ENCODE peak calls at places on chromosomes 4 and X, in six cellular contexts. V is astrocyte, P is neural progenitor cell, O is endodermal cell, G is mesenchymal stem cell, K is PC-3. N is an unnamed sample.

GRCh38 chr4:8599657-8600056 is 7.1 kb downstream of the CPZ start:
- DNase-seq in O (no peak), V (peak; percentile 89), G (peak; percentile 19), K (no peak), P (no peak), N (no peak)

GRCh38 chr4:79297029-79297428 is 28.8 kb downstream of the NAA11 start:
- DNase-seq in V (no peak), O (no peak), G (no peak), P (no peak), K (no peak), N (no peak)

GRCh38 chrX:150365051-150365952 is 2.2 kb downstream of the MAMLD1 start:
- DNase-seq in G (peak; percentile 71), P (peak; percentile 85), K (peak; percentile 57), V (peak; percentile 37), O (peak; percentile 89), N (peak; percentile 42)

GRCh38 chr4:85901500-85901899 is 426.6 kb downstream of the ARHGAP24 start:
- DNase-seq in P (no peak), O (no peak), G (peak; percentile 83), V (no peak), K (peak; percentile 49), N (no peak)

GRCh38 chrX:53086464-53086863 is 4.3 kb downstream of the TSPYL2 start:
- DNase-seq in G (no peak), O (no peak), K (no peak), V (no peak), P (no peak), N (no peak)

GRCh38 chrX:112967903-112968302 is 127.3 kb upstream of the AMOT start:
- DNase-seq in K (no peak), V (no peak), P (no peak), G (no peak), O (no peak), N (peak; percentile 32)

GRCh38 chrX:40008841-40009461 is 88.8 kb downstream of the BCOR start:
- DNase-seq in V (no peak), G (peak; percentile 64), P (peak; percentile 72), O (peak; percentile 87), K (no peak), N (no peak)

GRCh38 chr4:168716411-168717129 is 219.7 kb downstream of the PALLD start:
- DNase-seq in V (no peak), O (no peak), P (no peak), G (no peak), K (no peak), N (no peak)

GRCh38 chrX:129934461-129934860 is 28.5 kb downstream of the UTP14A start:
- DNase-seq in G (no peak), P (peak; percentile 22), V (no peak), K (no peak), O (no peak), N (no peak)

GRCh38 chr4:124334119-124334518 is 378.4 kb downstream of the ANKRD50 start:
- DNase-seq in O (peak; percentile 57), G (peak; percentile 93), K (peak; percentile 83), V (peak; percentile 73), P (peak; percentile 69), N (peak; percentile 81)

GRCh38 chrX:18119856-18120255 is 100.8 kb downstream of the BEND2 start:
- DNase-seq in O (peak; percentile 38), G (no peak), V (no peak), P (no peak), K (peak; percentile 31), N (no peak)

GRCh38 chrX:40010550-40011364 is 87.0 kb downstream of the BCOR start:
- DNase-seq in G (peak; percentile 44), P (peak; percentile 58), O (peak; percentile 77), V (no peak), K (no peak), N (no peak)

GRCh38 chr4:52195882-52196281 is 144.8 kb downstream of the SPATA18 start:
- DNase-seq in K (peak; percentile 16), P (no peak), G (no peak), O (no peak), V (no peak), N (no peak)

GRCh38 chr4:104693601-104694201 is 199.0 kb upstream of the CXXC4 start:
- DNase-seq in G (peak; percentile 1), P (no peak), V (no peak), O (no peak), K (peak; percentile 64), N (peak; percentile 21)

GRCh38 chr4:2266181-2266580 is 4.3 kb upstream of the MXD4 start:
- DNase-seq in K (no peak), G (no peak), V (peak; percentile 11), O (no peak), P (no peak), N (no peak)

GRCh38 chr4:17347445-17347844 is 164.4 kb downstream of the QDPR start:
- DNase-seq in O (peak; percentile 83), K (peak; percentile 28), P (peak; percentile 36), V (no peak), G (no peak), N (peak; percentile 3)

GRCh38 chrX:15877380-15877779 is 22.8 kb upstream of the AP1S2 start:
- DNase-seq in P (no peak), K (peak; percentile 22), V (peak; percentile 65), G (no peak), O (no peak), N (peak; percentile 43)

GRCh38 chrX:85611926-85612325 is 232.5 kb upstream of the POF1B start:
- DNase-seq in G (peak; percentile 2), P (no peak), K (peak; percentile 42), O (no peak), V (peak; percentile 0), N (peak; percentile 1)

GRCh38 chr4:72935462-72935861 is 134.1 kb downstream of the COX18 start:
- DNase-seq in P (no peak), G (no peak), O (no peak), V (no peak), K (no peak), N (no peak)

GRCh38 chrX:10754445-10754844 is 134.1 kb upstream of the MID1 start:
- DNase-seq in G (no peak), K (no peak), V (no peak), P (no peak), O (no peak), N (no peak)

GRCh38 chr4:159495515-159496236 is 392.8 kb downstream of the RAPGEF2 start:
- DNase-seq in P (no peak), K (no peak), O (no peak), V (peak; percentile 41), G (no peak), N (no peak)

GRCh38 chr4:116547632-116548031 is 537.7 kb downstream of the TRAM1L1 start:
- DNase-seq in G (no peak), V (no peak), P (no peak), K (no peak), O (no peak), N (no peak)

GRCh38 chr4:110798682-110799081 is 175.8 kb upstream of the PITX2 start:
- DNase-seq in K (no peak), O (no peak), G (no peak), P (no peak), V (no peak), N (no peak)

GRCh38 chr4:98260047-98260578 is 1.1 kb upstream of the RAP1GDS1 start:
- DNase-seq in O (peak; percentile 87), G (no peak), K (peak; percentile 19), V (peak; percentile 11), P (peak; percentile 75), N (no peak)

GRCh38 chrX:30971761-30972603 is 82.9 kb upstream of the TAB3 start:
- DNase-seq in K (peak; percentile 61), V (peak; percentile 18), G (peak; percentile 29), P (peak; percentile 56), O (peak; percentile 66), N (peak; percentile 37)

GRCh38 chr4:40628888-40629287 is 776 bp downstream of the RBM47 start:
- DNase-seq in G (no peak), P (no peak), K (peak; percentile 30), V (no peak), O (no peak), N (no peak)
- H3K4me3 ChIP-seq in G (peak overlapping the region; percentile 87), P (peak overlapping the region; percentile 58), K (peak overlapping the region; percentile 87), V (peak overlapping the region; percentile 73), O (peak overlapping the region; percentile 91), N (peak overlapping the region; percentile 75)

GRCh38 chr4:37825943-37826281 is 574 bp upstream of the PGM2 start:
- DNase-seq in G (no peak), P (no peak), K (no peak), O (no peak), V (no peak), N (peak; percentile 12)
- H3K9ac ChIP-seq in G (peak overlapping the region; percentile 85), P (no peak overlapping the region), K (peak overlapping the region; percentile 69), O (no peak overlapping the region), V (peak overlapping the region; percentile 87), N (peak overlapping the region; percentile 87)

GRCh38 chr4:151012836-151013235 is 2.2 kb downstream of the LRBA start:
- DNase-seq in G (no peak), K (peak; percentile 60), P (peak; percentile 36), V (no peak), O (peak; percentile 71), N (peak; percentile 59)
- H3K4me3 ChIP-seq in G (no peak overlapping the region), K (peak overlapping the region; percentile 88), P (peak overlapping the region; percentile 84), V (no peak overlapping the region), O (peak overlapping the region; percentile 97), N (peak overlapping the region; percentile 77)

GRCh38 chr4:74023709-74024108 is 14.8 kb downstream of the CXCL3 start:
- DNase-seq in G (no peak), K (peak; percentile 22), O (no peak), P (no peak), V (no peak), N (no peak)
- H3K9ac ChIP-seq in G (no peak overlapping the region), K (no peak overlapping the region), O (no peak overlapping the region), P (no peak overlapping the region), V (no peak overlapping the region), N (no peak overlapping the region)

DNA sequence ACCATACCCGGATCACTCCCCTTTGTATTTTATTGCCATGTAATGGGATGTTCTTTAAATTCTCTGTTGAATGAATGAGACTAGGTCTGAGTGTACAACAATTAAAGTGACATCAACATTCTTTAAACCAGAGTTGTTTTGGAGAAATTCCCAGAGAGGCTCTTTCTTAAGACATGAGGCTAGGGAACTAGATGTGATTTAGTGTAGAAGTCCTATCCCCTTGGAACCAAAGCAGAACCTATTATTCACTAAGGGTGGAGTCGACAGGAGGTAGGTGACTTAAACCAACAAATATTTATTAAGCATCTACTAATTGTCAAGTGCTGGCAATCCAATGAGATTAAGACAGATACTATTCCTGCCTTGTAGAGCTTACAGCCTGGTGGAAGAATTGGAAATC is 1.7 kb downstream of the EIF1AX start:
- DNase-seq in O (no peak), V (peak; percentile 67), P (no peak), K (peak; percentile 43), G (peak; percentile 33), N (peak; percentile 41)
- H3K4me3 ChIP-seq in O (peak overlapping the region; percentile 93), V (peak overlapping the region; percentile 87), P (peak overlapping the region; percentile 91), K (peak overlapping the region; percentile 100), G (peak overlapping the region; percentile 99), N (peak overlapping the region; percentile 93)